ENCODE peak calls at places on chromosomes 3 and 15, in six cellular contexts. One of them, this sample, is unnamed.
A peak's percentile ranks its signal among the peaks of the same experiment; 100 is the strongest.

GRCh38 chr15:96359371-96359771 is 28.9 kb downstream of the NR2F2 start:
- DNase-seq in IMR-90: no peak
- DNase-seq in mesenchymal stem cell: peak; percentile 34
- DNase-seq in H1: no peak
- DNase-seq in H9: peak; percentile 30
- DNase-seq in neuronal stem cell: no peak
- DNase-seq in this sample: peak; percentile 31

GRCh38 chr3:115615001-115615447 is 8.3 kb upstream of the GAP43 start:
- DNase-seq in H1: no peak
- DNase-seq in mesenchymal stem cell: peak; percentile 22
- DNase-seq in IMR-90: peak; percentile 11
- DNase-seq in H9: peak; percentile 50
- DNase-seq in neuronal stem cell: no peak
- DNase-seq in this sample: peak; percentile 94

GRCh38 chr3:121152573-121152972 is 244.6 kb downstream of the STXBP5L start:
- DNase-seq in IMR-90: no peak
- DNase-seq in H1: no peak
- DNase-seq in mesenchymal stem cell: peak; percentile 2
- DNase-seq in neuronal stem cell: no peak
- DNase-seq in H9: no peak
- DNase-seq in this sample: peak; percentile 35

GRCh38 chr3:142958707-142959106 is 4.8 kb downstream of the PAQR9 start:
- DNase-seq in IMR-90: peak; percentile 49
- DNase-seq in H9: no peak
- DNase-seq in mesenchymal stem cell: no peak
- DNase-seq in neuronal stem cell: no peak
- DNase-seq in H1: no peak
- DNase-seq in this sample: no peak

GRCh38 chr3:153246805-153247204 is 84.8 kb downstream of the RAP2B start:
- DNase-seq in H1: no peak
- DNase-seq in mesenchymal stem cell: peak; percentile 69
- DNase-seq in IMR-90: peak; percentile 89
- DNase-seq in H9: no peak
- DNase-seq in neuronal stem cell: no peak
- DNase-seq in this sample: no peak

GRCh38 chr3:185137821-185138220 is 15.0 kb downstream of the C3orf70 start:
- DNase-seq in neuronal stem cell: no peak
- DNase-seq in H1: no peak
- DNase-seq in IMR-90: no peak
- DNase-seq in H9: no peak
- DNase-seq in mesenchymal stem cell: no peak
- DNase-seq in this sample: no peak

GRCh38 chr3:114741066-114741465 is 406.0 kb downstream of the ZBTB20 start:
- DNase-seq in neuronal stem cell: no peak
- DNase-seq in IMR-90: peak; percentile 26
- DNase-seq in mesenchymal stem cell: no peak
- DNase-seq in H1: no peak
- DNase-seq in H9: no peak
- DNase-seq in this sample: no peak

GRCh38 chr3:7999363-7999762 is 502.3 kb upstream of the LMCD1 start:
- DNase-seq in neuronal stem cell: peak; percentile 57
- DNase-seq in H9: peak; percentile 61
- DNase-seq in H1: peak; percentile 51
- DNase-seq in IMR-90: no peak
- DNase-seq in mesenchymal stem cell: no peak
- DNase-seq in this sample: peak; percentile 95

GRCh38 chr3:151248772-151249366 is 29.5 kb downstream of the P2RY14 start:
- DNase-seq in mesenchymal stem cell: no peak
- DNase-seq in neuronal stem cell: no peak
- DNase-seq in IMR-90: no peak
- DNase-seq in H9: no peak
- DNase-seq in H1: no peak
- DNase-seq in this sample: no peak

GRCh38 chr3:15633766-15634588 is 32.4 kb downstream of the BTD start:
- DNase-seq in IMR-90: peak; percentile 47
- DNase-seq in H1: no peak
- DNase-seq in mesenchymal stem cell: peak; percentile 20
- DNase-seq in neuronal stem cell: no peak
- DNase-seq in H9: no peak
- DNase-seq in this sample: no peak

GRCh38 chr3:15638193-15638890 is 36.8 kb downstream of the BTD start:
- DNase-seq in IMR-90: peak; percentile 57
- DNase-seq in H1: no peak
- DNase-seq in H9: no peak
- DNase-seq in mesenchymal stem cell: peak; percentile 73
- DNase-seq in neuronal stem cell: no peak
- DNase-seq in this sample: no peak

GRCh38 chr3:15637131-15637951 is 35.8 kb downstream of the BTD start:
- DNase-seq in IMR-90: no peak
- DNase-seq in H1: no peak
- DNase-seq in H9: no peak
- DNase-seq in neuronal stem cell: no peak
- DNase-seq in mesenchymal stem cell: peak; percentile 28
- DNase-seq in this sample: no peak

GRCh38 chr3:15634671-15635661 is 33.4 kb downstream of the BTD start:
- DNase-seq in neuronal stem cell: no peak
- DNase-seq in IMR-90: peak; percentile 66
- DNase-seq in H1: no peak
- DNase-seq in H9: no peak
- DNase-seq in mesenchymal stem cell: peak; percentile 74
- DNase-seq in this sample: no peak

GRCh38 chr3:15636028-15636709 is 34.6 kb downstream of the BTD start:
- DNase-seq in neuronal stem cell: no peak
- DNase-seq in IMR-90: peak; percentile 96
- DNase-seq in mesenchymal stem cell: peak; percentile 94
- DNase-seq in H1: no peak
- DNase-seq in H9: no peak
- DNase-seq in this sample: no peak
- H3K9ac ChIP-seq in neuronal stem cell: no peak overlapping the region
- H3K9ac ChIP-seq in IMR-90: peak overlapping the region; percentile 49
- H3K9ac ChIP-seq in mesenchymal stem cell: peak overlapping the region; percentile 89
- H3K9ac ChIP-seq in H1: no peak overlapping the region
- H3K9ac ChIP-seq in H9: no peak overlapping the region
- H3K9ac ChIP-seq in this sample: no peak overlapping the region

DNA sequence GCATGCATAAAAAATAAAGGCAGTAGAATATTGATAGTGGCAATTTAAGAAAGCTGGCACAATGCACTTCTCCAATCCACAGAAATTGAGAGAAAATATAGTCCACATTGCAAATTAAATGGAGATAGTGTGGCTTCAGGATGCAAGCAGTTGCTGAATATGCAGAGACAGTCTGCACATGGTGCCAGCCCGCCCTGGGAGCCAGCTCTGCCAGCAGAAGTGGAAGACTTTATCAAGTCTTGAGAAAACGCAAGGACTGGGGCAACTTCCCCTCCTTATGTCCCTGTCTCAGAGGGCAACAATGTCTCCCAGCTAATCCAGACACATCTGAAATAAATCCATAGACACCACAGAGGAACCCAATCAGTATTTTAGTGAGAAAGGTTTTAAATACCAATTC is 57.2 kb downstream of the MB21D2 start:
- DNase-seq in H9: no peak
- DNase-seq in neuronal stem cell: no peak
- DNase-seq in mesenchymal stem cell: no peak
- DNase-seq in H1: no peak
- DNase-seq in IMR-90: no peak
- DNase-seq in this sample: no peak
- H2BK15ac ChIP-seq in H9: no peak overlapping the region
- H2BK15ac ChIP-seq in neuronal stem cell: no peak overlapping the region
- H2BK15ac ChIP-seq in mesenchymal stem cell: no peak overlapping the region
- H2BK15ac ChIP-seq in H1: no peak overlapping the region
- H2BK15ac ChIP-seq in IMR-90: no peak overlapping the region
- H2BK15ac ChIP-seq in this sample: no peak overlapping the region

GRCh38 chr3:195896361-195897080 is 11.8 kb downstream of the TNK2 start:
- DNase-seq in H1: peak; percentile 49
- DNase-seq in neuronal stem cell: no peak
- DNase-seq in H9: no peak
- DNase-seq in mesenchymal stem cell: peak; percentile 92
- DNase-seq in IMR-90: peak; percentile 83
- DNase-seq in this sample: peak; percentile 61

GRCh38 chr3:195897853-195898415 is 10.4 kb downstream of the TNK2 start:
- DNase-seq in neuronal stem cell: no peak
- DNase-seq in mesenchymal stem cell: no peak
- DNase-seq in H9: no peak
- DNase-seq in H1: no peak
- DNase-seq in IMR-90: no peak
- DNase-seq in this sample: peak; percentile 78

GRCh38 chr3:195895078-195895899 is 13.1 kb downstream of the TNK2 start:
- DNase-seq in H9: no peak
- DNase-seq in neuronal stem cell: peak; percentile 20
- DNase-seq in H1: peak; percentile 75
- DNase-seq in IMR-90: peak; percentile 11
- DNase-seq in mesenchymal stem cell: peak; percentile 68
- DNase-seq in this sample: peak; percentile 80

GRCh38 chr3:195895900-195896360 is 12.4 kb downstream of the TNK2 start:
- DNase-seq in H1: peak; percentile 74
- DNase-seq in IMR-90: no peak
- DNase-seq in mesenchymal stem cell: peak; percentile 39
- DNase-seq in neuronal stem cell: peak; percentile 42
- DNase-seq in H9: no peak
- DNase-seq in this sample: peak; percentile 67

GRCh38 chr3:195897081-195897852 is 11.1 kb downstream of the TNK2 start:
- DNase-seq in neuronal stem cell: no peak
- DNase-seq in IMR-90: peak; percentile 74
- DNase-seq in mesenchymal stem cell: peak; percentile 82
- DNase-seq in H9: no peak
- DNase-seq in H1: no peak
- DNase-seq in this sample: no peak
- H2BK120ac ChIP-seq in neuronal stem cell: no peak overlapping the region
- H2BK120ac ChIP-seq in IMR-90: peak overlapping the region; percentile 62
- H2BK120ac ChIP-seq in mesenchymal stem cell: peak overlapping the region; percentile 39
- H2BK120ac ChIP-seq in H9: no peak overlapping the region
- H2BK120ac ChIP-seq in H1: no peak overlapping the region
- H2BK120ac ChIP-seq in this sample: no peak overlapping the region

GRCh38 chr15:34065941-34066340 is 26.9 kb upstream of the AVEN start:
- DNase-seq in IMR-90: no peak
- DNase-seq in H9: no peak
- DNase-seq in H1: no peak
- DNase-seq in mesenchymal stem cell: no peak
- DNase-seq in neuronal stem cell: no peak
- DNase-seq in this sample: no peak
- H3K9ac ChIP-seq in IMR-90: no peak overlapping the region
- H3K9ac ChIP-seq in H9: no peak overlapping the region
- H3K9ac ChIP-seq in H1: no peak overlapping the region
- H3K9ac ChIP-seq in mesenchymal stem cell: no peak overlapping the region
- H3K9ac ChIP-seq in neuronal stem cell: no peak overlapping the region
- H3K9ac ChIP-seq in this sample: no peak overlapping the region

This sample was measured in mesendoderm.